ENCODE peak calls at places on chromosome 10, in four cellular contexts. W, P, V and X are unnamed samples.

GRCh38 chr10:49144021-49144720 is 10.3 kb upstream of the FAM170B start:
- DNase-seq in W (no peak), P (no peak), V (peak), X (no peak)

GRCh38 chr10:58152698-58153263 is 114.9 kb downstream of the IPMK start:
- DNase-seq in V (peak), P (no peak), W (no peak), X (no peak)

GRCh38 chr10:11654659-11655058 is 43.2 kb upstream of the USP6NL start:
- DNase-seq in W (no peak), P (no peak), V (no peak), X (no peak)

GRCh38 chr10:50417486-50417905 is 166.2 kb upstream of the ASAH2 start:
- DNase-seq in V (no peak), P (no peak), W (no peak), X (no peak)

GRCh38 chr10:58998924-58999713 is 177.3 kb upstream of the PHYHIPL start:
- DNase-seq in V (no peak), P (no peak), W (peak), X (no peak)

GRCh38 chr10:59807629-59808620 is 54.7 kb upstream of the MRLN start:
- DNase-seq in W (no peak), V (no peak), P (peak), X (no peak)

GRCh38 chr10:78316451-78316931 is 282.8 kb downstream of the RPS24 start:
- DNase-seq in P (no peak), V (no peak), W (peak), X (no peak)

GRCh38 chr10:43055991-43056567 is 20.8 kb upstream of the RET start:
- DNase-seq in W (peak), P (peak), V (no peak), X (no peak)

GRCh38 chr10:28250782-28251181 is 52.1 kb downstream of the MPP7 start:
- DNase-seq in P (no peak), W (no peak), V (no peak), X (no peak)

GRCh38 chr10:7035111-7035761 is 375.6 kb downstream of the SFMBT2 start:
- DNase-seq in V (no peak), P (no peak), W (no peak), X (no peak)

GRCh38 chr10:131653550-131654470 is 247.0 kb upstream of the PPP2R2D start:
- DNase-seq in W (no peak), V (no peak), P (no peak), X (no peak)

GRCh38 chr10:113236998-113237397 is 287.0 kb downstream of the TCF7L2 start:
- DNase-seq in P (no peak), V (no peak), W (no peak), X (no peak)

GRCh38 chr10:20624642-20625041 is 272.5 kb downstream of the NEBL start:
- DNase-seq in P (no peak), V (no peak), W (peak), X (no peak)

GRCh38 chr10:128908109-128908898 is 558.7 kb upstream of the MGMT start:
- DNase-seq in P (no peak), W (no peak), V (no peak), X (peak)

GRCh38 chr10:101311440-101312067 is 42.4 kb upstream of the BTRC start:
- DNase-seq in W (no peak), P (no peak), V (no peak), X (no peak)

GRCh38 chr10:52228556-52228955 is 85.5 kb upstream of the DKK1 start:
- DNase-seq in V (no peak), W (no peak), P (no peak), X (no peak)

GRCh38 chr10:80506189-80506575 is 31.5 kb upstream of the SH2D4B start:
- DNase-seq in P (no peak), V (peak), W (no peak), X (peak)

GRCh38 chr10:44300666-44301649 is 83.9 kb downstream of the CXCL12 start:
- DNase-seq in W (no peak), P (no peak), V (peak), X (peak)

DNA sequence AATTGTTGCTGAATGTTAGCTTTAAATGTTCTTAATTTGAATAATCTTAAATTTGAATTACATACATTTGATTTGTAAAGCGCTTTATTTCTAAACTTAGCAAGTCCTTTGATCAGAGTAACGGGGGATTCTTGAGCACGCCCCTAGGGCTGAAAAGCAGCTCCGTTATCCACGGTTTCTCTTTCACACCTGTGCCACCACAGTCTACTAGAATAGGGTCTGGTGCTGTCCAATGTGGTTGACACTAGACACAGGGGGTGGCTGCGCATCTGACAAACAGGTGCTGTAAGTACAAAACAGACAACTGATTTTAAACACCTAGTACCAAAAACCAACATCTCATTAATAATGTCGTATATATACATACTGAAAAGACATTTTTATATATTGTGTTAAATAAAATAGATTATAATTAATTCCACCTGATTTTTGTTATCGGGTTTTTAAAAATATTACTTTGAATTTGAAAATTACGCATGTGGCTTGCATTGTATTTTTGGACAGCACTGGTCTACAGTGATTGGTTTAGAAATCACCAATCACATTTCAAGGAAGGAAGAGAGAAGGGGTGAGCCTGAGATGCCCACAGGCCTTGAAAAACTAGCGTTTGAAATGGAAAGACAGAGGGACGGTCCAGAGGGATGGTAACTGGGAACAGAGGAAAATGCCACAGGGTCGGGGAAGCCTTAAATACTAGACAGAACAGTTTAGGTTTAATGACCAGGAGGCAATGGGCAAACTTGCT is 7.3 kb downstream of the SEPHS1 start:
- DNase-seq in V (no peak), P (no peak), W (no peak), X (no peak)
- H3K27ac ChIP-seq in V (no peak), P (no peak), W (no peak), X (no peak)

GRCh38 chr10:69415049-69415448 is 1.7 kb downstream of the TACR2 start:
- DNase-seq in P (no peak), W (no peak), V (no peak), X (no peak)

GRCh38 chr10:69415951-69416350 is 767 bp downstream of the TACR2 start:
- DNase-seq in W (no peak), V (no peak), P (no peak), X (no peak)

GRCh38 chr10:69418052-69418752 is 1.5 kb upstream of the TACR2 start:
- DNase-seq in P (no peak), W (no peak), V (no peak), X (no peak)

GRCh38 chr10:69417542-69417941 is 824 bp upstream of the TACR2 start:
- DNase-seq in W (no peak), V (no peak), P (no peak), X (no peak)

GRCh38 chr10:69416695-69417094 is at the start of gene TACR2:
- DNase-seq in W (peak), P (no peak), V (no peak), X (no peak)
- H3K27ac ChIP-seq in W (peak), P (peak), V (no peak), X (no peak)

GRCh38 chr10:102918817-102919236 is 733 bp downstream of the CNNM2 start:
- DNase-seq in P (no peak), V (no peak), W (peak), X (no peak)

GRCh38 chr10:102917962-102918816 is at the start of gene CNNM2:
- DNase-seq in P (peak), V (peak), W (peak), X (peak)

GRCh38 chr10:102919992-102920736 is 2.1 kb downstream of the CNNM2 start:
- DNase-seq in V (no peak), W (no peak), P (no peak), X (no peak)

GRCh38 chr10:102917314-102917961 is 656 bp upstream of the CNNM2 start:
- DNase-seq in W (peak), V (peak), P (peak), X (peak)

GRCh38 chr10:102919237-102919959 is 1.3 kb downstream of the CNNM2 start:
- DNase-seq in P (peak), W (no peak), V (no peak), X (no peak)
- H3K27ac ChIP-seq in P (no peak), W (no peak), V (peak), X (no peak)

DNA sequence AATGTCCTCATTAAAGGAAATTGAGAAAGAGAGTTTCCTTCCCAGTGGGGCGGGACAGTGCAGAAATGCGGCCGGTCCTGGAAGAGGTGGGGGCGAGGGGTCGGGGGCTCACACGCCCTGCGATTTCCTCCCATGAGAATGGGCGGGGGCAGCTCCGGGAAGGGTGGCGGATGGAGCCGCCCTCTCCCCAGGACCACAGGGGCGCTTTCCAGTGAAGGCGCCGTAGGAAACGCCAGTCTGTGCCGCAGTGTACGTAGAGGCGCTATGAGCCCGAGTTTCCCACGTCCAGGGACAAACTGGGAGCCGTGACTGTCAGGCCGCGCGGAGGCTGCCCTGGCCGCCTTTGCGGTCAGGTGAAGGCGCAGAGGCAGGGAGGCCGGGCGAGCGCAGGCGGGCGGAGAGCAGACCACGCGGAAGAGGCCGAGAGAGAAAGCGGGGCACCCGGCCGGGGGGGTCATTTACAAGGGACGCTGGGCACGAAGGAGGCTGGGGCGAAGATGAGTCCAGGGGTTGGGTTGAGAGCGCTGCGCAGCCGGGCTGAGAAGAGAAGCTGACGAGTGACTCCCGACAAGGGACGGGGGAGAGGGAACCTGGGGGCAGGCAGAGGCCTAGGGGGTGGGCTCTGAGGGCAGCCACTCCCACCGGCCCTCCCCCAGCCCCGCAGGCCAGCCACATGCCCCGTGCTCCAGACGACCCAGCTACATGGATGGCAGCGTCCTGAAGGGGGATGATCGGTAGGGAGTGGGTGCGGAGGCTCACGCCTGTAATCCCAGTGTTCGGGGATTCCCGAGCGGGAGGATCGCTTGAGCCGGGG is 45.0 kb downstream of the ALOX5 start:
- DNase-seq in V (no peak), W (peak), P (peak), X (no peak)
- H3K27ac ChIP-seq in V (no peak), W (peak), P (peak), X (no peak)

DNA sequence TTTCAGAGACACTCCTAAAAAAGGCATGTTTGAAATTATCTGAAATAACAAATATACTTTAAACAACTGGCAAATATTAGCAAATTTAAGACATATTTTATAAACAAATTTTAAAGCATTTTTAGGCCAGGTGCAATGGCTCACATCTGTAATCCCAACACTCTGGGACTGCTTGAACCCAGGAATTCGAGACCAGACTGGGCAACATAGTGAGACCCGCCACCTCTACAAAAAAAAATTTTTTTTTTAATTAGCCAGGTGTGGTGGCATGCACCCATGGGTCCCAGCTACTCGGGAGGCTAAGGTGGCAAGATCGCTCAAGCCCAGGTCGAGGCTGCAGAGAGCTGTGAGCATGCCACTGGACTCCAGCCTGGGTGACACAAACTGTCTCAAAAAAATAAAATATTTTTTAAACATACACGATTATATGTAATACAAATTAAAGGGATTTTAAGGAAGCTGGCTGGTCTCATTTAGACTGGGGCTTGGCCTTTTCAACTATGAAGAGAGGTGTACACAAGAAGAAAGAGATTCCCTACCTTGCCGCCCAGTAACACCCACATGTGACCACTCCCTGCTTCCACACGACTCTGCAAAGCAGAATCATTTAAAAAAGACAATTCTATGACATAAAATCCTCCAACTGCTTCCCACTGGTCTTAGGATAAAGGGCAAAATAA is 7.5 kb downstream of the LARP4B start:
- DNase-seq in W (no peak), P (no peak), V (no peak), X (no peak)
- H3K27ac ChIP-seq in W (no peak), P (no peak), V (no peak), X (no peak)

DNA sequence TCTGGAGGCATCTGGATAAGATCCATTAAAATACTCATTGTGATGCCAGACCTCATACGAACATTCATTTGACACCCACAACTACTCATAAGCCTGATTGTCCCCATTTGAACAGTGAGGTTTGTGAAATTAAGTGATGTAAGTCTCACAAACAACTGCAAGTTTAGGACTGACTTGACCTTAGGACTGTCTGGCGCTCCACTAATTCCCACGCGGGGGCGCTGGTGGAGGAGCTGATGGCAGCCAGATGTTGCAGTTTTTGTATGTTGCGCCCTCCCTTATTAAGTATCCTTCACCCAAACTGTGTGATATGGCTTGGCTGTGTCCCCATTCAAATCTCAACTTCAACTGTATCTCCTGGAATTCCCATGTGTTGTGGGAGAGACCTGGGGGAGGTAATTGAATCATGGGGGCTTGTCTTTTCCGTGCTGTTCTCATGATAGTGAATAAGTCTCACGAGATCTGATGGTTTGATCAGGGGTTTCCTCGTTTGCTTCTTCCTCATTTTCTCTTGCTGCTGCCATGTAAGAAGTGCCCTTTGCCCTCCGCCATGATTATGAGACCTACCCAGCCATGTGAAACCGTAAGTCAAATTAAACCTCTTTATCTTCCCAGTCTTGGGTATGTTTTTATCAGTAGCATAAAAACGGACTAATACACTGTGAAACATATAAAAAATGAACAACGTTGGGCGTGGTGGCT is 20.3 kb upstream of the TIAL1 start:
- DNase-seq in W (peak), V (no peak), P (no peak), X (no peak)
- H3K27ac ChIP-seq in W (no peak), V (no peak), P (no peak), X (no peak)

DNA sequence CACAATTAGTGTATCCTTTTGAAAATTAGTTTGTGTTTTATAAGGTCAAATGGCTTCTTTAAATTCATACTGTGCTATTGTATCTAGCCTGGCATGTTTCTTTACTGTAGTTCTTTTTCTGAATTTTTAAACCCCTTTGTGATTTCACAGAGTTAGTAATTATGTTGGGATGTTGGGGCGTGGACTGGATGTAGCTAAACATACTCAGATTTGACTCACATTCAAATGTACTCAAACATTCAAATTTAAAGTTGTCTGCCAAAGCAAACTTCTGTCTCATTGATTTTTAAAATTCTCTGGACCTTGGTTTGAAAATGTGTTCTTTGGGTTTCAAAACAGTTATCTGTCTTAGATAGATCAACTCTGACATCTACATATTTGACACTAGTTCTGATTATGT is 7.2 kb upstream of the NRP1 start:
- DNase-seq in V (no peak), P (no peak), W (no peak), X (no peak)
- H3K27ac ChIP-seq in V (no peak), P (no peak), W (peak), X (peak)

GRCh38 chr10:122515022-122515424 is 45.5 kb upstream of the DMBT1 start:
- DNase-seq in W (no peak), V (no peak), P (no peak), X (no peak)
- H3K27ac ChIP-seq in W (no peak), V (no peak), P (peak), X (no peak)